ENCODE peak calls at places on chromosomes 6 and 20, in eight cellular contexts. K, Q, P, I, S, J, D and R are unnamed samples. For H3K36me3, the result is how much of the 10 kb centered on the place peaks cover.

GRCh38 chr6:44537306-44538049 is 150.0 kb downstream of the CDC5L start:
- DNase-seq in K (no peak), Q (no peak), P (no peak), I (no peak), S (no peak), J (no peak), D (no peak), R (no peak)

GRCh38 chr6:134315974-134316391 is 1.9 kb downstream of the SGK1 start:
- DNase-seq in K (no peak), Q (no peak), P (no peak), I (no peak), S (no peak), J (no peak), D (no peak), R (no peak)

GRCh38 chr6:32967151-32968091 is 973 bp upstream of the BRD2 start:
- DNase-seq in K (no peak), Q (no peak), P (no peak), I (no peak), S (peak), J (no peak), D (no peak), R (no peak)

GRCh38 chr6:70371454-70372105 is 41.7 kb upstream of the FAM135A start:
- DNase-seq in K (no peak), Q (no peak), P (no peak), I (peak), S (no peak), J (peak), D (no peak), R (no peak)

GRCh38 chr6:435442-436307 is 44.1 kb downstream of the IRF4 start:
- DNase-seq in K (no peak), Q (no peak), P (no peak), I (no peak), S (no peak), J (no peak), D (no peak), R (no peak)

GRCh38 chr6:116313377-116313776 is 33.6 kb upstream of the TSPYL1 start:
- DNase-seq in K (no peak), Q (no peak), P (no peak), I (peak), S (no peak), J (no peak), D (no peak), R (no peak)

GRCh38 chr6:150128425-150128824 is 14.4 kb upstream of the PPP1R14C start:
- DNase-seq in K (no peak), Q (no peak), P (no peak), I (no peak), S (no peak), J (no peak), D (no peak), R (peak)

GRCh38 chr20:16392346-16392745 is 180.9 kb downstream of the KIF16B start:
- DNase-seq in K (no peak), Q (no peak), P (no peak), I (no peak), S (peak), J (no peak), D (no peak), R (no peak)

GRCh38 chr6:97497713-97498331 is 214.8 kb upstream of the MMS22L start:
- DNase-seq in K (peak), Q (peak), P (peak), I (no peak), S (peak), J (peak), D (peak), R (peak)

GRCh38 chr6:79157961-79158644 is 76.4 kb downstream of the HMGN3 start:
- DNase-seq in K (no peak), Q (no peak), P (no peak), I (no peak), S (no peak), J (no peak), D (no peak), R (no peak)

GRCh38 chr6:54286141-54286540 is 22.1 kb upstream of the TINAG start:
- DNase-seq in K (no peak), Q (no peak), P (no peak), I (peak), S (no peak), J (no peak), D (no peak), R (no peak)

GRCh38 chr20:54623923-54624569 is 148.7 kb downstream of the DOK5 start:
- DNase-seq in K (no peak), Q (no peak), P (no peak), I (no peak), S (no peak), J (no peak), D (no peak), R (no peak)

GRCh38 chr20:48260370-48260769 is 475.1 kb upstream of the SULF2 start:
- DNase-seq in K (no peak), Q (no peak), P (peak), I (no peak), S (no peak), J (no peak), D (no peak), R (no peak)

GRCh38 chr20:20173269-20173668 is 120.9 kb downstream of the CFAP61 start:
- DNase-seq in K (no peak), Q (no peak), P (no peak), I (no peak), S (no peak), J (no peak), D (no peak), R (no peak)

GRCh38 chr6:128032047-128032446 is 131.2 kb upstream of the THEMIS start:
- DNase-seq in K (no peak), Q (no peak), P (no peak), I (no peak), S (no peak), J (no peak), D (no peak), R (no peak)

GRCh38 chr20:63831696-63832686 is 927 bp upstream of the ZBTB46 start:
- DNase-seq in K (no peak), Q (no peak), P (peak), I (no peak), S (peak), J (no peak), D (no peak), R (no peak)

GRCh38 chr6:10659697-10660348 is 34.6 kb downstream of the C6orf52 start:
- DNase-seq in K (peak), Q (no peak), P (peak), I (no peak), S (no peak), J (no peak), D (no peak), R (no peak)

GRCh38 chr6:156167289-156168076 is 609.7 kb upstream of the ARID1B start:
- DNase-seq in K (no peak), Q (peak), P (peak), I (no peak), S (no peak), J (no peak), D (no peak), R (no peak)

GRCh38 chr6:167103041-167103816 is 19.7 kb upstream of the CCR6 start:
- DNase-seq in K (no peak), Q (no peak), P (no peak), I (no peak), S (peak), J (no peak), D (no peak), R (no peak)

GRCh38 chr6:111482236-111482958 is 621 bp downstream of the REV3L start:
- DNase-seq in K (peak), Q (peak), P (peak), I (no peak), S (peak), J (no peak), D (peak), R (peak)

GRCh38 chr20:1186367-1186991 is 1.7 kb upstream of the TMEM74B start:
- DNase-seq in K (no peak), Q (no peak), P (no peak), I (no peak), S (no peak), J (no peak), D (no peak), R (no peak)

GRCh38 chr6:167275001-167275400 is 16.1 kb upstream of the UNC93A start:
- DNase-seq in K (no peak), Q (no peak), P (no peak), I (no peak), S (no peak), J (no peak), D (no peak), R (no peak)

GRCh38 chr6:4776967-4777925 is 1.0 kb downstream of the CDYL start:
- DNase-seq in K (peak), Q (peak), P (no peak), I (no peak), S (peak), J (no peak), D (no peak), R (no peak)

GRCh38 chr20:59578602-59579403 is 25.5 kb upstream of the PHACTR3 start:
- DNase-seq in K (no peak), Q (no peak), P (no peak), I (no peak), S (no peak), J (no peak), D (no peak), R (no peak)

GRCh38 chr6:99836471-99836870 is 157.6 kb downstream of the MCHR2 start:
- DNase-seq in K (no peak), Q (no peak), P (no peak), I (no peak), S (no peak), J (no peak), D (no peak), R (no peak)

GRCh38 chr20:17610566-17611289 is 40.9 kb downstream of the DSTN start:
- DNase-seq in K (peak), Q (no peak), P (no peak), I (no peak), S (peak), J (no peak), D (no peak), R (no peak)

GRCh38 chr6:77292564-77293546 is 170.4 kb downstream of the HTR1B start:
- DNase-seq in K (no peak), Q (no peak), P (no peak), I (peak), S (no peak), J (peak), D (no peak), R (no peak)

GRCh38 chr20:31695849-31696804 is 26.5 kb downstream of the BCL2L1 start:
- DNase-seq in K (peak), Q (peak), P (no peak), I (peak), S (peak), J (peak), D (no peak), R (peak)

GRCh38 chr6:41648921-41649320 is 10.7 kb downstream of the MDFI start:
- DNase-seq in K (no peak), Q (no peak), P (no peak), I (no peak), S (no peak), J (no peak), D (no peak), R (no peak)

GRCh38 chr6:41647061-41647511 is 8.8 kb downstream of the MDFI start:
- DNase-seq in K (no peak), Q (peak), P (no peak), I (no peak), S (no peak), J (no peak), D (no peak), R (no peak)

GRCh38 chr6:41649596-41649995 is 11.3 kb downstream of the MDFI start:
- DNase-seq in K (no peak), Q (no peak), P (no peak), I (no peak), S (no peak), J (no peak), D (no peak), R (no peak)

GRCh38 chr6:41646026-41646795 is 7.9 kb downstream of the MDFI start:
- DNase-seq in K (no peak), Q (no peak), P (no peak), I (no peak), S (no peak), J (no peak), D (no peak), R (no peak)

DNA sequence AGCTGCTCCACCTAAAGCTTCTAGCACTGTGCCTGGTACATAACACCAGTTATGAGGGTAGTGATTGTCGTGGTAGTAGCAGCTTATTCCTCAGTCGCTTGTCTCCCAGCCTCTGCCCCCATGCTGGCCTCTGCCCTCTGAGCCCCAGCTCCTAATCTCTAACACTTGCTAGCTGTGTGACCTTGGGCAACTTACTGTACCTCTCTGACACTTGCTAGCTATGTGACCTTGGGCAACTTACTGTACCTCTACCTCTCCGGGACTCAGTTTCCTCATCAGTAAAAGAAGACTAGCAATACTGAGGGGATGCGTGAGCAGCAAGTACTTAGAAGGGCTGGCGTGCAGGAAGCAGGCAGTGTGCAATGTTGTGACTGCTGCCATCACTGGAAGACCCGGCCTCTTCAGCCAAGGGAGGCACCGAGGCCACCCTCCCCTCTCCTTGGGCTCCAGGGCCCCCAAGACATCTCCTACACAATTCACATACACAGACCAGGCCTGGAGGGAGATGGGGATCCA is 9.9 kb downstream of the MDFI start:
- DNase-seq in K (no peak), Q (no peak), P (no peak), I (no peak), S (no peak), J (no peak), D (no peak), R (no peak)
- H3K36me3 ChIP-seq in K (under half), Q (under half), P (under half), I (under half), S (under half), J (under half), D (under half), R (under half)

GRCh38 chr20:50728981-50729874 is 2.2 kb upstream of the PARD6B start:
- DNase-seq in K (no peak), Q (peak), P (no peak), I (no peak), S (peak), J (no peak), D (no peak), R (peak)

GRCh38 chr20:50730765-50731054 is 670 bp upstream of the PARD6B start:
- DNase-seq in K (no peak), Q (no peak), P (no peak), I (no peak), S (no peak), J (no peak), D (no peak), R (no peak)

GRCh38 chr20:50731930-50732690 is 730 bp downstream of the PARD6B start:
- DNase-seq in K (no peak), Q (peak), P (no peak), I (no peak), S (no peak), J (no peak), D (no peak), R (no peak)

GRCh38 chr20:50729925-50730764 is 1.2 kb upstream of the PARD6B start:
- DNase-seq in K (no peak), Q (peak), P (no peak), I (no peak), S (no peak), J (no peak), D (no peak), R (no peak)

GRCh38 chr20:50731055-50731929 is at the start of gene PARD6B:
- DNase-seq in K (peak), Q (peak), P (peak), I (peak), S (peak), J (peak), D (peak), R (peak)
- TF ChIP-seq CTCF in K (no peak), Q (no peak), P (no peak), I (no peak), S (no peak), J (no peak), D (no peak), R (no peak)

GRCh38 chr6:89786970-89787369 is 32.6 kb downstream of the MDN1 start:
- DNase-seq in K (no peak), Q (no peak), P (no peak), I (no peak), S (no peak), J (no peak), D (no peak), R (no peak)

GRCh38 chr6:89789980-89790379 is 29.6 kb downstream of the MDN1 start:
- DNase-seq in K (no peak), Q (no peak), P (no peak), I (no peak), S (no peak), J (no peak), D (no peak), R (no peak)

GRCh38 chr6:89790403-89790802 is 29.2 kb downstream of the MDN1 start:
- DNase-seq in K (no peak), Q (no peak), P (no peak), I (no peak), S (no peak), J (no peak), D (no peak), R (no peak)

GRCh38 chr6:89784838-89785237 is 34.8 kb downstream of the MDN1 start:
- DNase-seq in K (no peak), Q (no peak), P (no peak), I (no peak), S (no peak), J (no peak), D (no peak), R (no peak)

GRCh38 chr6:89787660-89788338 is 31.8 kb downstream of the MDN1 start:
- DNase-seq in K (no peak), Q (no peak), P (no peak), I (no peak), S (no peak), J (no peak), D (no peak), R (peak)
- H3K36me3 ChIP-seq in K (under half), Q (half or more), P (half or more), I (under half), S (under half), J (under half), D (half or more), R (under half)

GRCh38 chr6:143501851-143502250 is 9.7 kb downstream of the FUCA2 start:
- DNase-seq in K (no peak), Q (no peak), P (no peak), I (no peak), S (no peak), J (no peak), D (no peak), R (no peak)
- TF ChIP-seq CTCF in K (no peak), Q (no peak), P (peak), I (no peak), S (no peak), J (peak), D (no peak), R (no peak)